ENCODE peak calls at places on chromosomes 7 and 10, in six cellular contexts. G is GM04504; E is activated CD4-positive, alpha-beta T cell treated with anti-CD3 and anti-CD28 coated beads for 48 hours; K is T-helper 17 cell; J is OCI-LY7; P is osteocyte. Z is an unnamed sample.

GRCh38 chr10:111093741-111094380 is 17.0 kb downstream of the ADRA2A start:
- DNase-seq in P (no peak), E (no peak), G (peak), K (no peak), J (no peak), Z (no peak)

GRCh38 chr10:112821042-112821441 is 129.0 kb upstream of the TCF7L2 start:
- DNase-seq in E (no peak), J (no peak), K (no peak), G (no peak), P (no peak), Z (no peak)

GRCh38 chr10:94546058-94546595 is 539 bp downstream of the HELLS start:
- DNase-seq in J (peak), G (peak), K (no peak), E (no peak), P (no peak), Z (peak)

GRCh38 chr10:17562572-17562971 is 54.6 kb downstream of the HACD1 start:
- DNase-seq in G (peak), P (no peak), J (no peak), K (no peak), E (no peak), Z (no peak)

GRCh38 chr10:103244663-103245271 is 920 bp upstream of the RPEL1 start:
- DNase-seq in K (peak), P (peak), E (peak), J (peak), G (peak), Z (peak)

GRCh38 chr10:101085846-101086245 is 24.1 kb downstream of the KAZALD1 start:
- DNase-seq in J (no peak), E (no peak), K (no peak), G (no peak), P (no peak), Z (no peak)

GRCh38 chr7:94382746-94383145 is 11.9 kb upstream of the COL1A2 start:
- DNase-seq in J (no peak), P (no peak), K (no peak), E (no peak), G (no peak), Z (no peak)

GRCh38 chr7:37945336-37945735 is 24.9 kb downstream of the EPDR1 start:
- DNase-seq in G (no peak), P (no peak), K (no peak), E (no peak), J (no peak), Z (no peak)

GRCh38 chr10:2225609-2226008 is 488.3 kb upstream of the ADARB2 start:
- DNase-seq in P (no peak), J (no peak), K (no peak), G (no peak), E (no peak), Z (no peak)

GRCh38 chr10:79982486-79982800 is 33.5 kb upstream of the SFTPD start:
- DNase-seq in J (no peak), P (no peak), K (no peak), G (no peak), E (peak), Z (no peak)

GRCh38 chr7:125551008-125551407 is 621.4 kb upstream of the POT1 start:
- DNase-seq in E (no peak), P (no peak), J (no peak), G (no peak), K (no peak), Z (no peak)

GRCh38 chr7:140056431-140056830 is 6.3 kb downstream of the PARP12 start:
- DNase-seq in K (no peak), P (peak), J (no peak), G (no peak), E (no peak), Z (no peak)

GRCh38 chr7:101402081-101402779 is 39.6 kb downstream of the COL26A1 start:
- DNase-seq in J (no peak), K (no peak), P (no peak), G (peak), E (no peak), Z (no peak)

GRCh38 chr10:101843032-101843991 is at the start of gene KCNIP2:
- DNase-seq in E (peak), K (peak), J (peak), G (no peak), P (no peak), Z (peak)

GRCh38 chr7:50486512-50486911 is 36.4 kb upstream of the FIGNL1 start:
- DNase-seq in K (no peak), E (no peak), P (no peak), J (no peak), G (no peak), Z (no peak)

GRCh38 chr10:132606031-132606491 is 68.5 kb downstream of the INPP5A start:
- DNase-seq in E (no peak), J (no peak), P (no peak), G (no peak), K (no peak), Z (no peak)

GRCh38 chr10:132521041-132521465 is 16.5 kb upstream of the INPP5A start:
- DNase-seq in P (no peak), J (no peak), K (no peak), E (no peak), G (no peak), Z (no peak)

GRCh38 chr7:1894906-1895663 is 225.0 kb downstream of the ELFN1 start:
- DNase-seq in E (no peak), J (no peak), G (no peak), P (no peak), K (no peak), Z (no peak)

GRCh38 chr7:101554584-101555268 is 74.4 kb downstream of the MYL10 start:
- DNase-seq in E (no peak), P (no peak), J (no peak), K (no peak), G (no peak), Z (no peak)

GRCh38 chr10:112953075-112953501 is 3.0 kb downstream of the TCF7L2 start:
- DNase-seq in J (no peak), G (no peak), P (no peak), K (no peak), E (no peak), Z (no peak)

GRCh38 chr7:9083837-9084236 is 650.4 kb downstream of the NXPH1 start:
- DNase-seq in K (no peak), J (no peak), P (no peak), E (no peak), G (no peak), Z (peak)

GRCh38 chr10:100132427-100132826 is 50.8 kb upstream of the CPN1 start:
- DNase-seq in J (no peak), K (no peak), E (no peak), G (no peak), P (no peak), Z (no peak)

GRCh38 chr7:46107610-46108217 is 186.6 kb upstream of the IGFBP3 start:
- DNase-seq in J (no peak), E (no peak), G (no peak), P (no peak), K (no peak), Z (no peak)

Z was measured in NAMALWA.